ENCODE peak calls at places on chromosomes 7 and 10, in seven cellular contexts. One of them, this sample, is unnamed.

GRCh38 chr7:27808626-27809025 is 68.7 kb downstream of the TAX1BP1 start:
- DNase-seq in ascending aorta: no peak
- DNase-seq in lung: no peak
- DNase-seq in IMR-90: peak; percentile 80
- DNase-seq in stomach: no peak
- DNase-seq in mammary epithelial cell: peak; percentile 20
- DNase-seq in pancreas: no peak
- DNase-seq in this sample: no peak

GRCh38 chr10:116254422-116255152 is 18.4 kb downstream of the GFRA1 start:
- DNase-seq in ascending aorta: no peak
- DNase-seq in lung: no peak
- DNase-seq in IMR-90: no peak
- DNase-seq in stomach: no peak
- DNase-seq in mammary epithelial cell: no peak
- DNase-seq in pancreas: no peak
- DNase-seq in this sample: no peak

GRCh38 chr10:112986791-112987190 is 36.7 kb downstream of the TCF7L2 start:
- DNase-seq in ascending aorta: no peak
- DNase-seq in lung: no peak
- DNase-seq in IMR-90: no peak
- DNase-seq in stomach: no peak
- DNase-seq in mammary epithelial cell: no peak
- DNase-seq in pancreas: no peak
- DNase-seq in this sample: no peak

GRCh38 chr7:5692845-5693278 is 88.6 kb downstream of the RNF216 start:
- DNase-seq in ascending aorta: no peak
- DNase-seq in lung: no peak
- DNase-seq in IMR-90: peak; percentile 82
- DNase-seq in stomach: no peak
- DNase-seq in mammary epithelial cell: peak; percentile 52
- DNase-seq in pancreas: no peak
- DNase-seq in this sample: no peak

GRCh38 chr7:112331495-112331894 is 118.8 kb upstream of the IFRD1 start:
- DNase-seq in ascending aorta: no peak
- DNase-seq in lung: no peak
- DNase-seq in IMR-90: no peak
- DNase-seq in stomach: no peak
- DNase-seq in mammary epithelial cell: no peak
- DNase-seq in pancreas: no peak
- DNase-seq in this sample: no peak

GRCh38 chr7:38317457-38318037 is 44.1 kb upstream of the TARP start:
- DNase-seq in ascending aorta: no peak
- DNase-seq in lung: no peak
- DNase-seq in IMR-90: no peak
- DNase-seq in stomach: no peak
- DNase-seq in mammary epithelial cell: no peak
- DNase-seq in pancreas: no peak
- DNase-seq in this sample: no peak

GRCh38 chr7:26664735-26665420 is 199.5 kb downstream of the SKAP2 start:
- DNase-seq in ascending aorta: no peak
- DNase-seq in lung: peak; percentile 42
- DNase-seq in IMR-90: peak; percentile 25
- DNase-seq in stomach: no peak
- DNase-seq in mammary epithelial cell: peak; percentile 44
- DNase-seq in pancreas: peak; percentile 7
- DNase-seq in this sample: no peak

GRCh38 chr10:124697443-124697836 is 46.7 kb downstream of the FAM53B start:
- DNase-seq in ascending aorta: no peak
- DNase-seq in lung: no peak
- DNase-seq in IMR-90: no peak
- DNase-seq in stomach: no peak
- DNase-seq in mammary epithelial cell: no peak
- DNase-seq in pancreas: no peak
- DNase-seq in this sample: no peak

GRCh38 chr7:32093415-32094408 is 23.5 kb upstream of the PDE1C start:
- DNase-seq in ascending aorta: no peak
- DNase-seq in lung: peak; percentile 65
- DNase-seq in IMR-90: peak; percentile 82
- DNase-seq in stomach: peak; percentile 68
- DNase-seq in mammary epithelial cell: peak; percentile 89
- DNase-seq in pancreas: peak; percentile 32
- DNase-seq in this sample: no peak

GRCh38 chr10:114471906-114472873 is 67.9 kb upstream of the AFAP1L2 start:
- DNase-seq in ascending aorta: no peak
- DNase-seq in lung: no peak
- DNase-seq in IMR-90: no peak
- DNase-seq in stomach: peak; percentile 54
- DNase-seq in mammary epithelial cell: no peak
- DNase-seq in pancreas: peak; percentile 51
- DNase-seq in this sample: no peak

GRCh38 chr10:62613429-62613828 is 191.1 kb upstream of the ADO start:
- DNase-seq in ascending aorta: no peak
- DNase-seq in lung: no peak
- DNase-seq in IMR-90: peak; percentile 79
- DNase-seq in stomach: no peak
- DNase-seq in mammary epithelial cell: no peak
- DNase-seq in pancreas: no peak
- DNase-seq in this sample: no peak

GRCh38 chr10:11823122-11823988 is at the start of gene PROSER2:
- DNase-seq in ascending aorta: no peak
- DNase-seq in lung: peak; percentile 42
- DNase-seq in IMR-90: peak; percentile 52
- DNase-seq in stomach: peak; percentile 72
- DNase-seq in mammary epithelial cell: peak; percentile 66
- DNase-seq in pancreas: peak; percentile 56
- DNase-seq in this sample: peak; percentile 30

GRCh38 chr7:44985900-44986217 is 7.0 kb upstream of the MYO1G start:
- DNase-seq in ascending aorta: no peak
- DNase-seq in lung: no peak
- DNase-seq in IMR-90: no peak
- DNase-seq in stomach: no peak
- DNase-seq in mammary epithelial cell: no peak
- DNase-seq in pancreas: no peak
- DNase-seq in this sample: no peak

GRCh38 chr7:44985033-44985695 is 6.3 kb upstream of the MYO1G start:
- DNase-seq in ascending aorta: no peak
- DNase-seq in lung: no peak
- DNase-seq in IMR-90: no peak
- DNase-seq in stomach: no peak
- DNase-seq in mammary epithelial cell: no peak
- DNase-seq in pancreas: no peak
- DNase-seq in this sample: no peak

GRCh38 chr7:44983742-44984477 is 5.1 kb upstream of the MYO1G start:
- DNase-seq in ascending aorta: no peak
- DNase-seq in lung: no peak
- DNase-seq in IMR-90: no peak
- DNase-seq in stomach: no peak
- DNase-seq in mammary epithelial cell: no peak
- DNase-seq in pancreas: no peak
- DNase-seq in this sample: no peak

GRCh38 chr7:44982970-44983369 is 4.2 kb upstream of the MYO1G start:
- DNase-seq in ascending aorta: no peak
- DNase-seq in lung: no peak
- DNase-seq in IMR-90: no peak
- DNase-seq in stomach: no peak
- DNase-seq in mammary epithelial cell: no peak
- DNase-seq in pancreas: no peak
- DNase-seq in this sample: no peak

GRCh38 chr7:44984478-44984758 is 5.6 kb upstream of the MYO1G start:
- DNase-seq in ascending aorta: no peak
- DNase-seq in lung: no peak
- DNase-seq in IMR-90: no peak
- DNase-seq in stomach: no peak
- DNase-seq in mammary epithelial cell: no peak
- DNase-seq in pancreas: no peak
- DNase-seq in this sample: no peak
- H3K4me3 ChIP-seq in ascending aorta: no peak overlapping the region
- H3K4me3 ChIP-seq in lung: no peak overlapping the region
- H3K4me3 ChIP-seq in IMR-90: no peak overlapping the region
- H3K4me3 ChIP-seq in stomach: no peak overlapping the region
- H3K4me3 ChIP-seq in mammary epithelial cell: peak overlapping the region; percentile 84
- H3K4me3 ChIP-seq in pancreas: no peak overlapping the region
- H3K4me3 ChIP-seq in this sample: no peak overlapping the region

DNA sequence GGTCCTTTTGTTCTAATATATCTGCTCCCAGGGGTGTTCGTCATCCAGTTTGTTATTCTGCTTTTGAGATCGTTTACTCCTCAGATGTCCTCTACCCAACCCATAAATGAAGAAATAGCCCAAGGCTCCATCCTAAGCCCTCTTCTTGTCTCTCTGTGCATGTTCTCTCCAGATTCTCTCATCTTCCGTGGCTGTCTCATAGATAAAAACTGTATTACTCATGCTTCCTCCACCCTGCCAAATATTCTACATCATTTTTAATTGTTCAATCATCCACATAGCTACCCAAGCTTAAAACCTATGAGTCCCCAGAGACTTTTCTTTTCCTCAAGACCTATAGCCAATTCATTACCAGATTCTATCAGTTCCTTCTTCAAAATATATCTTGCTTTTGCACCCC is 44.9 kb downstream of the CAV1 start:
- DNase-seq in ascending aorta: no peak
- DNase-seq in lung: no peak
- DNase-seq in IMR-90: peak; percentile 93
- DNase-seq in stomach: no peak
- DNase-seq in mammary epithelial cell: peak; percentile 89
- DNase-seq in pancreas: no peak
- DNase-seq in this sample: no peak
- H3K27ac ChIP-seq in ascending aorta: no peak overlapping the region
- H3K27ac ChIP-seq in lung: no peak overlapping the region
- H3K27ac ChIP-seq in IMR-90: peak overlapping the region; percentile 80
- H3K27ac ChIP-seq in stomach: no peak overlapping the region
- H3K27ac ChIP-seq in mammary epithelial cell: peak overlapping the region; percentile 91
- H3K27ac ChIP-seq in pancreas: no peak overlapping the region
- H3K27ac ChIP-seq in this sample: no peak overlapping the region

GRCh38 chr10:22320591-22321155 is at the start of gene BMI1:
- DNase-seq in ascending aorta: no peak
- DNase-seq in lung: peak; percentile 79
- DNase-seq in IMR-90: peak; percentile 70
- DNase-seq in stomach: peak; percentile 72
- DNase-seq in mammary epithelial cell: peak; percentile 28
- DNase-seq in pancreas: peak; percentile 79
- DNase-seq in this sample: peak; percentile 77

GRCh38 chr10:22318772-22319171 is 2.1 kb upstream of the BMI1 start:
- DNase-seq in ascending aorta: no peak
- DNase-seq in lung: no peak
- DNase-seq in IMR-90: no peak
- DNase-seq in stomach: no peak
- DNase-seq in mammary epithelial cell: no peak
- DNase-seq in pancreas: no peak
- DNase-seq in this sample: no peak

GRCh38 chr10:22321156-22321711 is 335 bp downstream of the BMI1 start:
- DNase-seq in ascending aorta: no peak
- DNase-seq in lung: peak; percentile 65
- DNase-seq in IMR-90: peak; percentile 71
- DNase-seq in stomach: peak; percentile 57
- DNase-seq in mammary epithelial cell: peak; percentile 73
- DNase-seq in pancreas: peak; percentile 56
- DNase-seq in this sample: no peak

GRCh38 chr10:22317771-22318565 is 1.8 kb downstream of the COMMD3 start:
- DNase-seq in ascending aorta: no peak
- DNase-seq in lung: no peak
- DNase-seq in IMR-90: no peak
- DNase-seq in stomach: no peak
- DNase-seq in mammary epithelial cell: no peak
- DNase-seq in pancreas: no peak
- DNase-seq in this sample: no peak

DNA sequence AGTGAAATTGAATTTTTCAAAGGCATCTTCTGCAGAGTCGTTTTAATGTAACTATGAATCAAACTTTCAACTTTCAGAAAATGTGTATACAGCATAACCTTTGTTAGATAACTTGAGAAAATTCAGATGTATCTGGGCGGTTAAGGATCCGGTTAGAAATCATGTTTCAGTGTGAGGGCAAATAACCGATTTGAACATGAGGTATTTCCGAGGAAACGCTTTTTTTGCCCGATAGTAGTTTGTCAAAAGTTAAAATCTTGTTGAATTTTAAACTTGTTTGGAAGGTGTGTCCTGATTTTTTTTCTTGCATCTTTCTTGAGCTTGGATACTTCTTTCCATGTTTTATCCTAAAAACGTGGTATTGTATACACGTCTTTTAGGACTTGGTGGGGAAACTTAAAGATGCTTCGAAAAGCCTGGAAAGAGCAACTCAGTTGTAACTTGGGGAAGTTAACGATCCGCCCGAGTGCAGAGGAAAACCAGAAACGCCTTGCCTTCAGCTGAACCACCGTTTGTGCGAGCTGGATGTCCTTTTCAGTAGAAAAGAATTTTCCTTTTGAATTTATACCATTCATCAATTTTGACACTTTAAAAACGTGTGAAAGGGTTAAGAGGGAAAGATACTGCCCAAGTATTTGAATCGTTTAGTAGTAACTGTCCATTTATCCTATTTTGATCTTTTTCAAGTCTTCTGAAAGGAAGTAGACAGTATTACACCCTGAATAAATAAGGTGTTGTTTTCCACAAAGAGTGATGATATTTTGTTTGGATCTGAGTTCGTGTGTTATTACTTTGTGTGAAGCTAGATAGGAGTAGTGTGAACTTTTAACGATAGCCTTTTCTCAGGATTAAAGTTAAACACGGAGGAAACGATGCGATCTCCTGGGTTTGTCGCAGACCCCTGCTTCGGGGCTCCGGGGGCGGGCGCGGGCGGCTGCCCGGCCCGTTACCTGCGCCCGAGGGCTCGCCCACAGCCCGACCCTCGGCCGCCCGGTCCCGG is 1.0 kb upstream of the BMI1 start:
- DNase-seq in ascending aorta: no peak
- DNase-seq in lung: no peak
- DNase-seq in IMR-90: no peak
- DNase-seq in stomach: no peak
- DNase-seq in mammary epithelial cell: no peak
- DNase-seq in pancreas: no peak
- DNase-seq in this sample: no peak
- H3K4me3 ChIP-seq in ascending aorta: peak overlapping the region; percentile 100
- H3K4me3 ChIP-seq in lung: peak overlapping the region; percentile 39
- H3K4me3 ChIP-seq in IMR-90: peak overlapping the region; percentile 64
- H3K4me3 ChIP-seq in stomach: peak overlapping the region; percentile 74
- H3K4me3 ChIP-seq in mammary epithelial cell: peak overlapping the region; percentile 41
- H3K4me3 ChIP-seq in pancreas: peak overlapping the region; percentile 17
- H3K4me3 ChIP-seq in this sample: peak overlapping the region; percentile 88

DNA sequence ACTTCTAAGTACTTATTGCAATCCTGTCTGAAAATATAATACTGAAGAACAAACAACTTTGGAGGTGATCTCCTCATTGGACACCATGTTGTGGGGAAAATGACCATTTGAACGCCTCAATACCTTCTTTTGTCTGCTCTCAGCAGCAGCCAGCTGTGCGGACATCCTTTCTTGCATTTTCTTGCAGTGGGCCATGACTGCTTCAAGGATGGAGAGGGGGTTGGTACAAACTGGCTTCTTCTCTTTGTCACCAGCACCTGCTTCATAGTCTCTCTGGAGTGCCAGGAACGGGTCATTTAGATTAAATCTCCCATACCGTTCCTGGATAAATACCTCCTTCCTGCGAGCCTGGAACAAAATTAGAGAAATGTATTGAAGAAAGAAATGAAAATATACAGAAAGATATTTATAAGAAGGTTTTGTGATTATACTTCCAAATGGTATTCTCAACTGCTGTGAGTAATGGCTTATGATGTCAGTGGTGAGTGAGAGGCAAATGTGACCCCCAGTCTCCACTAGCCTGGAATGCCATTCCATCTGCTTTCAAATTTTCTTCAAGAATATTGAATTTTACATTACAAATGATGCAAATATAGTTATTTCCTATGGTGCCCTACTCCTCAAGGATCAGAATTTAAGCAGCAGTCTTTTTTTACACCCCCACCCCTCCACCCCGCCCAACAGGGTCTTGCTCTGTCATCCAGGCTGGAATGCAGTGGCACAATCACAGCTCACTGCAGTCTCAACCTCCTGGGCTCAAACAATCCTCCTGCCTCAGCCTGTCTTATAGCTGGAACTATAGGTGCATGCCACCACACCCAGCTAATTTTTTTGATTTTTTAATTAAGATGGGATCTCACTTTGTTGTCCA is 62.4 kb downstream of the CTTNBP2 start:
- DNase-seq in ascending aorta: no peak
- DNase-seq in lung: no peak
- DNase-seq in IMR-90: peak; percentile 83
- DNase-seq in stomach: no peak
- DNase-seq in mammary epithelial cell: no peak
- DNase-seq in pancreas: no peak
- DNase-seq in this sample: no peak
- H3K27ac ChIP-seq in ascending aorta: no peak overlapping the region
- H3K27ac ChIP-seq in lung: no peak overlapping the region
- H3K27ac ChIP-seq in IMR-90: peak overlapping the region; percentile 29
- H3K27ac ChIP-seq in stomach: no peak overlapping the region
- H3K27ac ChIP-seq in mammary epithelial cell: no peak overlapping the region
- H3K27ac ChIP-seq in pancreas: no peak overlapping the region
- H3K27ac ChIP-seq in this sample: no peak overlapping the region

This sample was measured in breast epithelium.